ENCODE peak calls at places on chromosome 14, in ten cellular contexts. X is neural crest cell; T is activated CD4-positive, alpha-beta T cell treated with anti-CD3 and anti-CD28 coated beads for 24 hours; B is NCI-H1694 treated with DMSO at 0.1 percent for 48 hours; F is GM12864; D is left lung; C is NCI-H1436 treated with DMSO at 0.1 percent for 48 hours; U is NCI-H510A treated with DMSO at 0.1 percent for 48 hours; Y is fibroblast of mammary gland; K is GM04504. M is an unnamed sample.

GRCh38 chr14:24741871-24742270 is 107.9 kb upstream of the GZMB start:
- DNase-seq in T (no peak), C (no peak), Y (peak; percentile 56), U (no peak), X (no peak), D (no peak), F (no peak), K (no peak), B (no peak), M (no peak)

GRCh38 chr14:100608586-100609330 is 21.5 kb upstream of the BEGAIN start:
- DNase-seq in B (no peak), X (no peak), D (no peak), U (no peak), K (no peak), Y (no peak), F (no peak), C (no peak), T (no peak), M (no peak)

GRCh38 chr14:100825691-100826331 is at the start of gene MEG3:
- DNase-seq in C (no peak), F (no peak), Y (peak; percentile 80), D (no peak), T (no peak), X (no peak), B (no peak), U (no peak), K (peak; percentile 58), M (no peak)

GRCh38 chr14:38522724-38523123 is 266.8 kb upstream of the CLEC14A start:
- DNase-seq in T (no peak), Y (no peak), X (no peak), F (no peak), B (no peak), U (peak; percentile 42), K (no peak), C (no peak), D (no peak), M (no peak)

GRCh38 chr14:31420013-31420318 is 384 bp downstream of the HEATR5A start:
- DNase-seq in Y (no peak), D (peak; percentile 96), T (peak; percentile 13), U (peak; percentile 50), F (no peak), C (no peak), B (no peak), K (no peak), X (peak; percentile 53), M (peak; percentile 26)

GRCh38 chr14:88518592-88519512 is 36.0 kb downstream of the PTPN21 start:
- DNase-seq in B (no peak), D (no peak), X (no peak), T (no peak), U (no peak), Y (peak; percentile 86), K (peak; percentile 36), F (no peak), C (no peak), M (no peak)

GRCh38 chr14:75229576-75229922 is 49.1 kb upstream of the FOS start:
- DNase-seq in Y (no peak), D (no peak), X (no peak), C (no peak), T (no peak), K (no peak), F (no peak), B (no peak), U (no peak), M (no peak)

GRCh38 chr14:55430024-55430690 is 10.3 kb downstream of the TBPL2 start:
- DNase-seq in D (no peak), F (peak; percentile 53), K (peak; percentile 49), X (no peak), U (peak; percentile 64), Y (peak; percentile 87), T (peak; percentile 41), B (peak; percentile 58), C (no peak), M (no peak)

GRCh38 chr14:76741074-76741473 is 20.2 kb upstream of the VASH1 start:
- DNase-seq in D (no peak), X (no peak), B (no peak), C (no peak), Y (no peak), F (no peak), T (no peak), U (no peak), K (no peak), M (no peak)

GRCh38 chr14:96268426-96269358 is 12.7 kb downstream of the BDKRB1 start:
- DNase-seq in Y (peak; percentile 98), K (peak; percentile 94), B (no peak), U (no peak), C (no peak), F (no peak), X (no peak), D (no peak), T (no peak), M (no peak)

GRCh38 chr14:101836131-101836530 is 74.6 kb downstream of the PPP2R5C start:
- DNase-seq in C (no peak), D (no peak), Y (peak; percentile 59), B (no peak), U (no peak), F (no peak), X (no peak), T (no peak), K (no peak), M (no peak)

GRCh38 chr14:91545946-91546716 is 36.0 kb upstream of the PPP4R3A start:
- DNase-seq in K (no peak), F (no peak), T (no peak), C (no peak), X (no peak), U (no peak), B (peak; percentile 99), Y (peak; percentile 10), D (no peak), M (no peak)

GRCh38 chr14:99772371-99773283 is 20.6 kb upstream of the EML1 start:
- DNase-seq in F (no peak), T (no peak), K (no peak), B (no peak), C (no peak), X (no peak), U (no peak), Y (no peak), D (no peak), M (no peak)

GRCh38 chr14:93906341-93907329 is 20.5 kb upstream of the FAM181A start:
- DNase-seq in Y (peak; percentile 37), D (no peak), T (peak; percentile 27), K (no peak), F (peak; percentile 30), U (peak; percentile 61), C (no peak), B (peak; percentile 87), X (peak; percentile 58), M (peak; percentile 77)

GRCh38 chr14:75521415-75522199 is 662 bp upstream of the BATF start:
- DNase-seq in B (no peak), C (no peak), U (no peak), Y (no peak), K (no peak), X (no peak), D (no peak), F (no peak), T (no peak), M (no peak)

GRCh38 chr14:65185859-65186258 is 83.5 kb upstream of the MAX start:
- DNase-seq in Y (no peak), K (no peak), C (no peak), D (no peak), B (no peak), X (no peak), T (no peak), F (no peak), U (no peak), M (no peak)

GRCh38 chr14:68814376-68815287 is 21.8 kb upstream of the ZFP36L1 start:
- DNase-seq in K (no peak), B (no peak), C (no peak), F (no peak), T (peak; percentile 43), Y (peak; percentile 51), D (no peak), U (peak; percentile 55), X (peak; percentile 48), M (no peak)

GRCh38 chr14:90397401-90398314 is 829 bp downstream of the CALM1 start:
- DNase-seq in U (no peak), X (peak; percentile 40), T (peak; percentile 31), Y (peak; percentile 33), F (no peak), B (peak; percentile 44), D (peak; percentile 91), C (no peak), K (no peak), M (peak; percentile 48)

GRCh38 chr14:100594625-100594951 is 7.4 kb upstream of the BEGAIN start:
- DNase-seq in F (no peak), U (no peak), C (no peak), Y (no peak), T (no peak), K (no peak), X (no peak), B (no peak), D (no peak), M (no peak)

GRCh38 chr14:80629606-80630005 is 311.9 kb downstream of the CEP128 start:
- DNase-seq in K (no peak), X (no peak), C (no peak), B (no peak), D (no peak), Y (peak; percentile 63), F (no peak), T (no peak), U (no peak), M (no peak)

GRCh38 chr14:101028971-101029667 is 125.6 kb upstream of the RTL1 start:
- DNase-seq in Y (no peak), C (no peak), T (no peak), K (no peak), D (no peak), X (no peak), U (peak; percentile 32), B (peak; percentile 47), F (no peak), M (no peak)

GRCh38 chr14:63760014-63760413 is 32.1 kb upstream of the SGPP1 start:
- DNase-seq in B (no peak), U (no peak), K (no peak), Y (no peak), T (no peak), C (no peak), X (no peak), D (no peak), F (no peak), M (no peak)

GRCh38 chr14:49408187-49408963 is 177.8 kb downstream of the RPS29 start:
- DNase-seq in U (no peak), D (no peak), K (no peak), C (no peak), B (no peak), T (no peak), Y (peak; percentile 39), F (no peak), X (no peak), M (no peak)

GRCh38 chr14:100386121-100386520 is 63.0 kb downstream of the SLC25A47 start:
- DNase-seq in K (no peak), X (no peak), T (no peak), B (no peak), Y (no peak), U (no peak), F (no peak), C (no peak), D (no peak), M (no peak)

GRCh38 chr14:61106627-61107147 is 125.6 kb downstream of the SLC38A6 start:
- DNase-seq in T (no peak), F (no peak), U (no peak), C (no peak), X (no peak), B (no peak), K (no peak), D (no peak), Y (peak; percentile 38), M (no peak)

GRCh38 chr14:30994681-30995620 is 30.5 kb upstream of the AP4S1 start:
- DNase-seq in X (no peak), T (no peak), Y (peak; percentile 41), U (no peak), C (no peak), B (no peak), F (no peak), K (no peak), D (no peak), M (no peak)

GRCh38 chr14:70886421-70887206 is 20.6 kb upstream of the PCNX1 start:
- DNase-seq in D (no peak), B (no peak), C (no peak), U (no peak), K (no peak), Y (no peak), X (no peak), T (no peak), F (no peak), M (no peak)

GRCh38 chr14:84646791-84647500 is 883.0 kb upstream of the FLRT2 start:
- DNase-seq in T (no peak), B (no peak), U (no peak), F (no peak), C (no peak), X (no peak), K (no peak), Y (no peak), D (no peak), M (no peak)